ENCODE peak calls at places on chromosomes 11 and 22, in seven cellular contexts. One of them, this sample, is unnamed.

GRCh38 chr11:37595845-37596244 is 997.8 kb upstream of the RAG2 start:
- DNase-seq in GM10248: no peak
- DNase-seq in HL-60: no peak
- DNase-seq in A549: no peak
- DNase-seq in kidney: no peak
- DNase-seq in K562: no peak
- DNase-seq in mucosa of descending colon: no peak
- DNase-seq in this sample: no peak

GRCh38 chr11:75035911-75036536 is 47.3 kb downstream of the NEU3 start:
- DNase-seq in K562: no peak
- DNase-seq in A549: no peak
- DNase-seq in HL-60: peak; percentile 17
- DNase-seq in GM10248: no peak
- DNase-seq in mucosa of descending colon: peak; percentile 19
- DNase-seq in kidney: no peak
- DNase-seq in this sample: no peak

GRCh38 chr22:43389227-43389836 is 22.5 kb upstream of the MPPED1 start:
- DNase-seq in mucosa of descending colon: no peak
- DNase-seq in K562: no peak
- DNase-seq in kidney: peak; percentile 16
- DNase-seq in HL-60: no peak
- DNase-seq in A549: no peak
- DNase-seq in GM10248: no peak
- DNase-seq in this sample: no peak

GRCh38 chr11:94895971-94896370 is 77.4 kb downstream of the CWC15 start:
- DNase-seq in kidney: no peak
- DNase-seq in A549: no peak
- DNase-seq in GM10248: no peak
- DNase-seq in HL-60: no peak
- DNase-seq in mucosa of descending colon: no peak
- DNase-seq in K562: no peak
- DNase-seq in this sample: no peak

GRCh38 chr22:45832959-45833580 is 143.9 kb downstream of the WNT7B start:
- DNase-seq in HL-60: no peak
- DNase-seq in GM10248: no peak
- DNase-seq in K562: no peak
- DNase-seq in A549: no peak
- DNase-seq in kidney: no peak
- DNase-seq in mucosa of descending colon: no peak
- DNase-seq in this sample: no peak

GRCh38 chr22:40324468-40325305 is 21.6 kb upstream of the ADSL start:
- DNase-seq in mucosa of descending colon: no peak
- DNase-seq in HL-60: no peak
- DNase-seq in A549: no peak
- DNase-seq in kidney: no peak
- DNase-seq in GM10248: no peak
- DNase-seq in K562: no peak
- DNase-seq in this sample: no peak

GRCh38 chr11:11571893-11572292 is 49.9 kb downstream of the GALNT18 start:
- DNase-seq in GM10248: no peak
- DNase-seq in kidney: no peak
- DNase-seq in A549: no peak
- DNase-seq in HL-60: no peak
- DNase-seq in mucosa of descending colon: no peak
- DNase-seq in K562: no peak
- DNase-seq in this sample: no peak

GRCh38 chr11:119990306-119991021 is 147.4 kb downstream of the TRIM29 start:
- DNase-seq in kidney: no peak
- DNase-seq in mucosa of descending colon: peak; percentile 10
- DNase-seq in K562: no peak
- DNase-seq in GM10248: no peak
- DNase-seq in HL-60: no peak
- DNase-seq in A549: no peak
- DNase-seq in this sample: no peak

GRCh38 chr22:31488346-31488883 is 1.2 kb downstream of the EIF4ENIF1 start:
- DNase-seq in mucosa of descending colon: no peak
- DNase-seq in HL-60: no peak
- DNase-seq in K562: no peak
- DNase-seq in kidney: no peak
- DNase-seq in GM10248: no peak
- DNase-seq in A549: no peak
- DNase-seq in this sample: no peak

GRCh38 chr11:569273-569885 is 6.9 kb upstream of the PHRF1 start:
- DNase-seq in HL-60: no peak
- DNase-seq in A549: no peak
- DNase-seq in kidney: peak; percentile 79
- DNase-seq in mucosa of descending colon: no peak
- DNase-seq in GM10248: no peak
- DNase-seq in K562: no peak
- DNase-seq in this sample: no peak

GRCh38 chr22:45124176-45124857 is 39.4 kb upstream of the NUP50 start:
- DNase-seq in GM10248: no peak
- DNase-seq in kidney: no peak
- DNase-seq in A549: no peak
- DNase-seq in K562: no peak
- DNase-seq in mucosa of descending colon: no peak
- DNase-seq in HL-60: no peak
- DNase-seq in this sample: no peak

GRCh38 chr11:17528906-17529813 is 15.1 kb downstream of the USH1C start:
- DNase-seq in GM10248: no peak
- DNase-seq in HL-60: no peak
- DNase-seq in A549: no peak
- DNase-seq in K562: no peak
- DNase-seq in mucosa of descending colon: no peak
- DNase-seq in kidney: no peak
- DNase-seq in this sample: no peak

GRCh38 chr11:14414470-14415461 is 55.8 kb upstream of the RRAS2 start:
- DNase-seq in HL-60: no peak
- DNase-seq in GM10248: peak; percentile 48
- DNase-seq in A549: no peak
- DNase-seq in K562: peak; percentile 65
- DNase-seq in kidney: no peak
- DNase-seq in mucosa of descending colon: peak; percentile 7
- DNase-seq in this sample: no peak

DNA sequence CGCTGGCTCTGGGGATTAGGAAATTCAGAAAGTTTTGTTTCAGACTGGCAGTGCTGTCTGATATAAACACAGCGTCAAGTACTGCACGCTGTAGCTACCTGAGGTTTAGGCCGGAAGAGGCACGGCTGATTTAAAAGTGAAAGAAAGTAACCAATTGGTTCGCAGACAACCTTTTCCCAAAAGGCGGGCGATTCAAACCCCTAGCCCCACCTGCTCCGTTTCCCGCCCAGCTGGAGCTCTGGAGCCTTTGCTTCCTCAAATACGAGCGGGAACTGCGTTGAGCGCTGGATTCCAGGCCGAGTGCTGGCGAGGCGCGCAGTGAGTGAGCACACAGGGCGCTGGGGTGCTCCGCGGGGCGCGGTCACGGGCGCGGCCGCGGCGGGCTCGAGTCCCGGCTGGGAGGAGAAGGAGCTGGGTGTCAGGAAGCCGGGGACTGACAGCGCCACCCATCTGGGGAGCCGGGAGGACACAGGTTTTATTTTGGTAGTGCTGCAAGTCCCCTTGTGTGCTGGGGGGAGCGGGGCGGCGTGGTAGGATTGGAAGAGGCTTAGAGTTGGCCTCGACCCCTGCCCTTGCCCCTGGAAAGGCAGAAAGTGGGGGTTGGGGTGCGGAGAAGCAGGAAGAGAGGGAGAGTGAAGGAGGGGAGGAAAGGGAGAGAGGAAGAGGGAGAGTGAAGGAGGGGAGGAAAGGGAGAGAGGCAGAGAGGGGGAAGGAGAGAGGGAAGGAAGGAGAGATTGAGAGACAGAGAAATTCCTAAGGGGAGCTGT is 2.1 kb downstream of the FAM111A start:
- DNase-seq in mucosa of descending colon: peak; percentile 81
- DNase-seq in kidney: peak; percentile 91
- DNase-seq in HL-60: peak; percentile 43
- DNase-seq in GM10248: peak; percentile 85
- DNase-seq in A549: peak; percentile 68
- DNase-seq in K562: peak; percentile 64
- DNase-seq in this sample: peak; percentile 91
- TF ChIP-seq CTCF in mucosa of descending colon: no peak
- TF ChIP-seq CTCF in kidney: no peak
- TF ChIP-seq CTCF in HL-60: no peak
- TF ChIP-seq CTCF in GM10248: no peak
- TF ChIP-seq CTCF in A549: no peak
- TF ChIP-seq CTCF in K562: peak; percentile 59
- TF ChIP-seq CTCF in this sample: no peak

DNA sequence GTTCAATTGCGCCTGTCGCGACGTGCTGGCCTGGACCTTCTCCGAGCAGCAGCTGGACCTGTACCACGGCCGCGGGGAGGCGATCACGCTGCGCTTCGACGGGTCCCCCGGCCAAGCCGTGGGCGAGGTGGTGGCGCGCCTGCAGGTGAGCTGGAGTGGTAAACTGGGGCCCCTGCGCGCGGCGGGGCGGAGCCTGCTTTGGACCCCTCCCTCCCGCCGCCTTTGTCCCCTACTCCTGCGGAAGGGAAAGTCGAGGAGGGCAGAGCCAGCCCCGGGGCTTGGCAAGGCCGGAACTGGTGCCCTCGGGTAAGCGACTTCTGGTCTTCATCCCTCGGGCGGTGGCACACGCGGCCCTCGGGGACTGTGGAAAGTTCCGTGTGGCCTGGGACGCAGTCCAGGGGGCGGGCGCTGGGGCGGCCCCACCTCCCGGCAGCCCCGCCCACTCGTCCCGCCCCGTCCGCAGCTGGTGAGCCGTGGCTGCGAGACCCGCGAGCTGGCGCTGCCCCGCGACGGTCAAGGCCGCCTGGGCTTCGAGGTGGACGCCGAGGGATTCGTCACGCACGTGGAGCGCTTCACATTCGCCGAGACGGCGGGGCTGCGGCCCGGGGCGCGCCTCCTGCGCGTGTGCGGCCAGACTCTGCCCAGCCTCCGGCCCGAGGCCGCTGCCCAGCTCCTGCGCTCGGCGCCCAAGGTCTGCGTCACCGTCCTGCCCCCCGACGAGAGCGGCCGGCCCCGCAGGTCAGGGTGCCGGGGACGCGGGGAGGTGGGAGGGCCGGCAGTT is 9.2 kb downstream of the SIPA1 start:
- DNase-seq in HL-60: no peak
- DNase-seq in A549: peak; percentile 67
- DNase-seq in kidney: peak; percentile 88
- DNase-seq in K562: peak; percentile 42
- DNase-seq in mucosa of descending colon: peak; percentile 73
- DNase-seq in GM10248: no peak
- DNase-seq in this sample: peak; percentile 78
- TF ChIP-seq CTCF in HL-60: no peak
- TF ChIP-seq CTCF in A549: no peak
- TF ChIP-seq CTCF in kidney: no peak
- TF ChIP-seq CTCF in K562: no peak
- TF ChIP-seq CTCF in mucosa of descending colon: no peak
- TF ChIP-seq CTCF in GM10248: no peak
- TF ChIP-seq CTCF in this sample: no peak

GRCh38 chr11:9990221-9990973 is 303.6 kb downstream of the SBF2 start:
- DNase-seq in HL-60: no peak
- DNase-seq in K562: no peak
- DNase-seq in GM10248: no peak
- DNase-seq in kidney: no peak
- DNase-seq in mucosa of descending colon: no peak
- DNase-seq in A549: no peak
- DNase-seq in this sample: no peak
- TF ChIP-seq CTCF in HL-60: no peak
- TF ChIP-seq CTCF in K562: no peak
- TF ChIP-seq CTCF in GM10248: no peak
- TF ChIP-seq CTCF in kidney: no peak
- TF ChIP-seq CTCF in mucosa of descending colon: no peak
- TF ChIP-seq CTCF in A549: peak; percentile 32
- TF ChIP-seq CTCF in this sample: no peak

GRCh38 chr22:46881373-46882118 is 119.1 kb downstream of the TBC1D22A start:
- DNase-seq in K562: no peak
- DNase-seq in HL-60: no peak
- DNase-seq in A549: no peak
- DNase-seq in GM10248: no peak
- DNase-seq in kidney: no peak
- DNase-seq in mucosa of descending colon: no peak
- DNase-seq in this sample: no peak
- TF ChIP-seq CTCF in K562: no peak
- TF ChIP-seq CTCF in HL-60: no peak
- TF ChIP-seq CTCF in A549: no peak
- TF ChIP-seq CTCF in GM10248: no peak
- TF ChIP-seq CTCF in kidney: no peak
- TF ChIP-seq CTCF in mucosa of descending colon: no peak
- TF ChIP-seq CTCF in this sample: no peak

DNA sequence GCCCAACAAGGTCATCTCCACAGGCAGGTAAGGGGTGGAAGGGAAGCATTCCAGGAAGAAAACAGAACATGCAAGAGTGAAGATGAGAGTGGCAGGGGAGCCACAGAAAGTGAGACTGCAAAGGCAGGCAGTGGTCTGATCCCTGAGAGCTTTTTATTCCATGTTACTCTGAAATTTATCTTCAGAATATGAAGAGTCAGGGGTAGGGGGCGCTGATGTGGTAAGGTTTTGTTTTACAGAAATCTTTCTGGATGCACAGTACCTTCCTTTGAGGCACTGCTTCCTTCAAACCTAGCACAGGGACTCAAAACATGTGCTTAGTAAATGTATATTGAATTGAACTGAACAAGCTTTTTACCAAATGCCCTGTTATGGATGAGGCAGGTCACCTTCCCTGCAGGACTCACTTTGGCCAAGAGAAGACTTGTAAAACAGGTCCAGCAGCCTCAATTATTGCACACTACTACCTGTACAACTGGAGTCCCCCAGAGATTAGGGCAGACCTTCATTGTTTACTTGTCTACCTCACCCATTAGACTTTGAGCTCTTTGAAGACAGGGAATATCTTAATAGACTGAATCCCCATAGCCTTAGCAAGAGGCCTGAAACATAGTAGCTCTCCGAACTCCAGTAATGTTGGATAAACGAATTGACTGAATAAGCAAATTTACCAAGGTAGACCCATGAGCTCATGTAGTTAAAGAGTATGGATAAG is 2.2 kb downstream of the PAK1 start:
- DNase-seq in kidney: no peak
- DNase-seq in K562: peak; percentile 11
- DNase-seq in GM10248: no peak
- DNase-seq in HL-60: no peak
- DNase-seq in A549: peak; percentile 15
- DNase-seq in mucosa of descending colon: peak; percentile 91
- DNase-seq in this sample: peak; percentile 91
- TF ChIP-seq CTCF in kidney: no peak
- TF ChIP-seq CTCF in K562: no peak
- TF ChIP-seq CTCF in GM10248: peak; percentile 29
- TF ChIP-seq CTCF in HL-60: no peak
- TF ChIP-seq CTCF in A549: peak; percentile 35
- TF ChIP-seq CTCF in mucosa of descending colon: no peak
- TF ChIP-seq CTCF in this sample: no peak

GRCh38 chr11:112086422-112087191 is at the start of the genes SDHD and TIMM8B:
- DNase-seq in GM10248: peak; percentile 96
- DNase-seq in A549: peak; percentile 89
- DNase-seq in mucosa of descending colon: peak; percentile 95
- DNase-seq in HL-60: peak; percentile 91
- DNase-seq in kidney: peak; percentile 98
- DNase-seq in K562: peak; percentile 93
- DNase-seq in this sample: peak; percentile 97
- TF ChIP-seq CTCF in GM10248: peak; percentile 27
- TF ChIP-seq CTCF in A549: no peak
- TF ChIP-seq CTCF in mucosa of descending colon: no peak
- TF ChIP-seq CTCF in HL-60: no peak
- TF ChIP-seq CTCF in kidney: peak; percentile 26
- TF ChIP-seq CTCF in K562: peak; percentile 49
- TF ChIP-seq CTCF in this sample: no peak